ENCODE peak calls at places on chromosomes 4 and X, in four cellular contexts. Q, D, V and U are unnamed samples.

GRCh38 chr4:161714022-161714751 is 449.6 kb downstream of the FSTL5 start:
- DNase-seq in V (no peak), Q (no peak), D (no peak), U (no peak)

GRCh38 chr4:112253382-112254000 is 21.9 kb downstream of the AP1AR start:
- DNase-seq in D (no peak), Q (no peak), V (no peak), U (no peak)

GRCh38 chr4:142614621-142615323 is 231.3 kb downstream of the INPP4B start:
- DNase-seq in Q (no peak), D (no peak), V (no peak), U (no peak)

GRCh38 chr4:173529505-173530325 is at the start of gene HAND2:
- DNase-seq in D (no peak), Q (peak), V (no peak), U (no peak)

GRCh38 chrX:1601051-1601767 is 9.8 kb downstream of the AKAP17A start:
- DNase-seq in Q (no peak), V (peak), D (no peak), U (no peak)

GRCh38 chrX:131633285-131633917 is 89.5 kb downstream of the OR13H1 start:
- DNase-seq in D (peak), V (no peak), Q (peak), U (no peak)

GRCh38 chrX:39850630-39851152 is 247.1 kb downstream of the BCOR start:
- DNase-seq in V (no peak), D (no peak), Q (no peak), U (no peak)

GRCh38 chr4:24686866-24687672 is 102.7 kb upstream of the DHX15 start:
- DNase-seq in D (peak), Q (no peak), V (no peak), U (peak)

GRCh38 chrX:132270021-132270420 is 50.8 kb upstream of the RAP2C start:
- DNase-seq in Q (no peak), D (no peak), V (no peak), U (no peak)

GRCh38 chrX:9907645-9908387 is 59.3 kb upstream of the CLDN34 start:
- DNase-seq in Q (no peak), V (no peak), D (no peak), U (no peak)

GRCh38 chr4:150283689-150284088 is 205.4 kb downstream of the DCLK2 start:
- DNase-seq in D (no peak), V (no peak), Q (no peak), U (no peak)

GRCh38 chrX:136191171-136191570 is 43.8 kb downstream of the FHL1 start:
- DNase-seq in D (no peak), Q (no peak), V (no peak), U (no peak)

GRCh38 chr4:158997660-158998349 is 105.1 kb upstream of the RAPGEF2 start:
- DNase-seq in D (no peak), Q (no peak), V (no peak), U (no peak)

GRCh38 chrX:107596651-107597050 is 31.7 kb upstream of the PRPS1 start:
- DNase-seq in Q (no peak), D (no peak), V (no peak), U (no peak)

GRCh38 chrX:9995855-9996339 is 28.7 kb downstream of the CLDN34 start:
- DNase-seq in D (peak), V (peak), Q (peak), U (peak)

GRCh38 chrX:118370921-118371624 is 25.2 kb downstream of the WDR44 start:
- DNase-seq in D (no peak), V (no peak), Q (no peak), U (no peak)

GRCh38 chr4:38993683-38994082 is 38.5 kb downstream of the TMEM156 start:
- DNase-seq in D (no peak), Q (no peak), V (no peak), U (no peak)

GRCh38 chrX:73214366-73215094 is at the start of gene NAP1L2:
- DNase-seq in V (no peak), Q (peak), D (no peak), U (no peak)

GRCh38 chr4:87410157-87410556 is 12.2 kb upstream of the NUDT9 start:
- DNase-seq in V (no peak), Q (no peak), D (no peak), U (no peak)

GRCh38 chr4:80252427-80252826 is 14.0 kb upstream of the FGF5 start:
- DNase-seq in D (no peak), V (no peak), Q (no peak), U (no peak)

GRCh38 chr4:80255374-80256095 is 10.9 kb upstream of the FGF5 start:
- DNase-seq in Q (no peak), V (no peak), D (no peak), U (no peak)

GRCh38 chr4:80254114-80254513 is 12.3 kb upstream of the FGF5 start:
- DNase-seq in Q (no peak), D (no peak), V (no peak), U (no peak)

GRCh38 chr4:80252953-80253352 is 13.5 kb upstream of the FGF5 start:
- DNase-seq in V (no peak), Q (no peak), D (no peak), U (no peak)

GRCh38 chr4:80253510-80253909 is 13.0 kb upstream of the FGF5 start:
- DNase-seq in V (no peak), D (no peak), Q (no peak), U (no peak)
- TF ChIP-seq EP300 in V (no peak), D (no peak), Q (no peak), U (no peak)

DNA sequence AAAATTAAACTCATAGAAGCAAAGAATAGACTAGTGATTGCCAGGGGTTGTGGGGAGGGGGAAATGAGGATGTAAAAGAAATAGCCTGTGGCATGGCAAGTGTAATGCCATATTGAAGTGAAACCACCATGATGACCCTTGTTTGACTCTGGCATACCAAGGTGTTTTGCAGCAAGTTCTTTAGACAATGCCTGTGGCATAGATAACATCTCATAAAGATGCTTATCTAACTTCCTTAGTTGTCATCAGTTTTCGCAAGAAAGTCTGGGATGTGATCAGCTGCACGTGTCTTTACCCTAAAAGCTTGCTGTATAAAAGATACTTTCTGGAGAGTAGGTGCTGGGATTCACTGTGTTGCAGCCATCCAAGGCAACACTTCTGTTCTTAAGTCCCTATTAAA is 176.1 kb upstream of the MAGEB16 start:
- DNase-seq in V (no peak), Q (no peak), D (no peak), U (no peak)
- TF ChIP-seq POLR2AphosphoS5 in V (no peak), Q (no peak), D (no peak), U (no peak)

GRCh38 chrX:129934461-129934860 is 28.5 kb downstream of the UTP14A start:
- DNase-seq in V (no peak), D (no peak), Q (no peak), U (no peak)
- H3K4me3 ChIP-seq in V (no peak), D (no peak), Q (no peak), U (no peak)

GRCh38 chrX:49921109-49921508 is 1.3 kb upstream of the CLCN5 start:
- DNase-seq in V (no peak), Q (no peak), D (no peak), U (no peak)
- TF ChIP-seq EP300 in V (no peak), Q (no peak), D (no peak), U (no peak)

GRCh38 chr4:82782626-82783025 is 16.0 kb downstream of the SCD5 start:
- DNase-seq in Q (no peak), V (no peak), D (no peak), U (no peak)

GRCh38 chr4:82785248-82786003 is 13.2 kb downstream of the SCD5 start:
- DNase-seq in Q (no peak), D (no peak), V (no peak), U (no peak)

GRCh38 chr4:82786004-82786400 is 12.6 kb downstream of the SCD5 start:
- DNase-seq in D (no peak), Q (no peak), V (no peak), U (no peak)

GRCh38 chr4:82786794-82787193 is 11.8 kb downstream of the SCD5 start:
- DNase-seq in D (no peak), V (no peak), Q (no peak), U (no peak)

GRCh38 chr4:82784615-82785247 is 13.9 kb downstream of the SCD5 start:
- DNase-seq in V (no peak), Q (no peak), D (no peak), U (peak)
- TF ChIP-seq POLR2AphosphoS5 in V (no peak), Q (no peak), D (no peak), U (no peak)

GRCh38 chr4:80014531-80014930 is 58.5 kb downstream of the ANTXR2 start:
- DNase-seq in D (no peak), V (no peak), Q (no peak), U (no peak)
- H3K4me3 ChIP-seq in D (no peak), V (no peak), Q (no peak), U (no peak)

DNA sequence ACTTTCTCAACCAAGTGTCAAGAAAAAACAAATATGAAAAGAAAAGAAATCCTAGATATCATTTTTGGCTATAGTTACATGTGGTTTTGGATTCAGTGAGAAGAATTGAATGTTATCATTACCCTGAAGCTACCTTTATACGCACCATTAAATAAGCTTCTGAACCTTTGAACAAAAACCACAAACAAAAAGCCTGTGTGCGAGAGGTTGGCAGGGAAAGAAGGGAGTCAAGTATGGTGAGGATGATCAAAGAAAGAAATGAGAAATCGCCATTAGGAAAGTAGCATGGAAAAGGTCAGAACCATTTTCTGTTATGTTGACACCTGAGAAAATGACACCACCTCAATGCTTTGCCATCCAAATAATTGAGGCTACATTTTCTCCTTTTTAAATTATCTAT is 1.2 kb upstream of the SLC7A11 start:
- DNase-seq in V (no peak), Q (no peak), D (no peak), U (no peak)
- TF ChIP-seq EP300 in V (no peak), Q (no peak), D (no peak), U (no peak)